ENCODE peak calls at places on chromosomes 6 and 20, in eight cellular contexts. E is ascending aorta; O is CD4-positive, alpha-beta memory T cell; Q is thoracic aorta; N is breast epithelium; T is ovary; S is left ventricle myocardium inferior; X is A549. H is an unnamed sample.

GRCh38 chr20:3805594-3806264 is 9.6 kb downstream of the CDC25B start:
- DNase-seq in O (no peak), N (no peak), T (no peak), E (no peak), Q (no peak), X (peak; percentile 72), S (no peak), H (no peak)

GRCh38 chr6:34688956-34689355 is 7.6 kb downstream of the ILRUN start:
- DNase-seq in Q (no peak), X (no peak), O (no peak), E (no peak), N (no peak), S (no peak), T (no peak), H (no peak)

GRCh38 chr6:81759782-81760181 is 7.3 kb upstream of the TENT5A start:
- DNase-seq in Q (no peak), X (peak; percentile 29), S (no peak), T (no peak), E (no peak), N (no peak), O (no peak), H (peak; percentile 79)

GRCh38 chr6:111589366-111589765 is 16.3 kb downstream of the TRAF3IP2 start:
- DNase-seq in Q (peak; percentile 63), E (peak; percentile 91), O (no peak), N (no peak), X (peak; percentile 83), T (no peak), S (no peak), H (peak; percentile 80)

GRCh38 chr20:63461364-63461763 is 11.1 kb downstream of the KCNQ2 start:
- DNase-seq in S (no peak), N (no peak), X (no peak), O (no peak), E (no peak), Q (no peak), T (no peak), H (no peak)

GRCh38 chr6:100593522-100593921 is 128.8 kb upstream of the SIM1 start:
- DNase-seq in Q (no peak), O (no peak), E (no peak), X (no peak), T (no peak), S (no peak), N (no peak), H (no peak)

GRCh38 chr6:24882835-24883555 is 52.8 kb downstream of the RIPOR2 start:
- DNase-seq in O (no peak), T (no peak), N (no peak), S (no peak), E (no peak), X (no peak), Q (no peak), H (no peak)

GRCh38 chr6:108850669-108851467 is 2.6 kb downstream of the ARMC2 start:
- DNase-seq in O (no peak), S (peak; percentile 49), E (no peak), Q (no peak), N (no peak), T (no peak), X (no peak), H (no peak)

GRCh38 chr6:33914519-33915120 is 110.8 kb upstream of the MLN start:
- DNase-seq in S (no peak), O (peak; percentile 52), E (no peak), X (no peak), N (no peak), Q (no peak), T (no peak), H (no peak)

GRCh38 chr6:7697432-7697819 is 28.5 kb upstream of the BMP6 start:
- DNase-seq in T (no peak), O (no peak), Q (no peak), S (no peak), N (no peak), X (peak; percentile 27), E (no peak), H (no peak)

GRCh38 chr6:119533603-119534279 is 184.2 kb upstream of the MAN1A1 start:
- DNase-seq in O (no peak), N (no peak), Q (no peak), X (no peak), E (no peak), S (no peak), T (no peak), H (peak; percentile 61)

GRCh38 chr20:59850018-59850641 is 83.3 kb downstream of the SYCP2 start:
- DNase-seq in Q (no peak), S (no peak), O (peak; percentile 3), X (peak; percentile 49), E (no peak), N (no peak), T (no peak), H (no peak)

GRCh38 chr6:141265748-141266647 is 866.7 kb upstream of the GJE1 start:
- DNase-seq in S (no peak), N (no peak), O (no peak), E (no peak), Q (no peak), X (no peak), T (no peak), H (no peak)

GRCh38 chr20:16189371-16189770 is 383.9 kb downstream of the KIF16B start:
- DNase-seq in S (no peak), E (no peak), T (no peak), Q (no peak), O (no peak), N (no peak), X (no peak), H (no peak)

GRCh38 chr20:30815577-30816181 is 441.8 kb upstream of the DEFB115 start:
- DNase-seq in X (no peak), T (no peak), E (no peak), Q (no peak), S (no peak), O (no peak), N (no peak), H (no peak)
- H3K27ac ChIP-seq in X (no peak overlapping the region), T (no peak overlapping the region), E (no peak overlapping the region), Q (no peak overlapping the region), S (peak overlapping the region; percentile 61), O (no peak overlapping the region), N (no peak overlapping the region), H (no peak overlapping the region)

DNA sequence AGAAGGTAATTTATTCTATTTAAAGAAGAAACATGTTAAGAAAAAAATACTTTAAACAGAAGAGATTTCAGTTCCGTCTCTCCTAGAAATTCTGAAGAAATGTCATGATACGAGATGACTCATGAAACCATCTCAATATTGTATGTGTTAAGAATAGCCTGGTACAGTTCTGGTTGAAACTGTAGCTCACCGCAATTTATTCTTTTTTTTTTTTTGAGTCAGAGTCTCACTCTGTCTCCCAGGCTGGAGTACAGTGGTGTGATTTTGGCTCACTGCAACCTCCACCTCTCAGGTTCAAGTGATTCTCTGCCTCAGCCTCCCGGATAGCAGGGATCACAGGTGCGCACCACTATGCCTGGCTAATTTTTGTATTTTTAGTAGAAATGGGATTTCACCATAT is 103.3 kb downstream of the ARHGAP18 start:
- DNase-seq in X (no peak), T (no peak), E (no peak), O (no peak), Q (no peak), S (no peak), N (no peak), H (no peak)
- H3K27ac ChIP-seq in X (no peak overlapping the region), T (no peak overlapping the region), E (no peak overlapping the region), O (no peak overlapping the region), Q (no peak overlapping the region), S (no peak overlapping the region), N (no peak overlapping the region), H (no peak overlapping the region)

GRCh38 chr6:84902354-84902928 is 138.0 kb upstream of the TBX18 start:
- DNase-seq in X (no peak), N (no peak), S (no peak), Q (no peak), E (no peak), T (no peak), O (no peak), H (no peak)

GRCh38 chr6:84892666-84893065 is 128.3 kb upstream of the TBX18 start:
- DNase-seq in E (no peak), T (no peak), O (no peak), Q (no peak), X (peak; percentile 44), N (no peak), S (no peak), H (no peak)

GRCh38 chr6:84897874-84898635 is 133.7 kb upstream of the TBX18 start:
- DNase-seq in N (no peak), T (no peak), E (no peak), X (peak; percentile 78), Q (no peak), S (no peak), O (no peak), H (peak; percentile 12)
- H3K27ac ChIP-seq in N (no peak overlapping the region), T (no peak overlapping the region), E (no peak overlapping the region), X (peak overlapping the region; percentile 72), Q (no peak overlapping the region), S (no peak overlapping the region), O (no peak overlapping the region), H (no peak overlapping the region)

DNA sequence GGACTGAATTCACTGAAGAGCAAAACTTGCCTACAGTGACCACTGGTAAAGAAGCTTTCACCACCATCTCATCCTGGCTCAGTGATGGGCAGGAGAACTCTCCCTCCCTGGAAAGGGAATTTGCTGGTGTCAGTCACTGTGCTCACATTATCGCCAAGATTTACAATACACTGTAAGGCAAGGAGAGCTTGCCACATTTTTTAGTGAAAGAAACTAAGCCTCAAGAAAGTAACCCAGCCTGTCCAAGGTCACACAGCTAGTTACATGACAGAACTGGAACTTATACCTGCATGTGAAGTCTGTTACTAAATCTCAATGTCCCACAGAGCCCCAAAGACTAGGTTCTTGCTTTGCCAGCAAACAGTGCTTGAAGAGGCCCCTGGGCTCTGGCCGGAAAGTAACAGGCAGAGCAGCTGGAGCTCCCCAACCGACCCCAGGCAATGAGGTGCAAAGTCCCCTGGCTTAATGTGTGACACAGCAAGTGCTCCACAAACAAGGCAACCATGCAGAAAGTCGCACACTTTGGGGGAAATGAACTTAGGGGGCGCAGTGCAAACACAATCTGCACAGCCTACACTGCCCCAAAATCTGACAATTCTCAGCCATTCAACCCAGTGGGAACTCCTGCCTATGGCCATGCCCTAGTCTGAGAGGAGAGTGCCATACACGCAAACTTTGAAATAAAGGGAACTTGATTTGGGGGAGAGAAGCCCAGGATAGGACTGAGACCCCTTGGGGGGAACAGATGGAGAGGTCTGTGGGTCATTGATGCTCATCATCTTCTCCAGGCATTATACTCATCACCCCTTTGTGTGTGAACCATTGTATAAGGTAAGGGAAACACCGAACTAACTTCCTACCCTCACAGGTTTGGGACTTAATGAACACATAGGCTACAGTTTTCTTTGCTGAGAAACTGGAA is 1.9 kb downstream of the BCL2L1 start:
- DNase-seq in O (no peak), N (no peak), Q (no peak), T (no peak), S (no peak), X (no peak), E (peak; percentile 48), H (no peak)
- H3K27ac ChIP-seq in O (peak overlapping the region; percentile 96), N (peak overlapping the region; percentile 100), Q (peak overlapping the region; percentile 98), T (no peak overlapping the region), S (peak overlapping the region; percentile 99), X (peak overlapping the region; percentile 95), E (peak overlapping the region; percentile 98), H (peak overlapping the region; percentile 100)

H was measured in epithelial cell of prostate.